ENCODE peak calls at places on chromosome 4, in eight cellular contexts. One of them, this sample, is unnamed.

GRCh38 chr4:77399831-77400230 is 205.8 kb upstream of the CXCL13 start:
- DNase-seq in GF-D8: no peak
- DNase-seq in mesothelial cell of epicardium: no peak
- DNase-seq in colonic mucosa: no peak
- DNase-seq in OCI-M1: no peak
- DNase-seq in T-helper 2 cell treated with Interferon-gamma antibody and Interleukin-4, amounts not matched to agents 5 μg/mL and 100 μg/mL, for 36 hours: no peak
- DNase-seq in stimulated activated CD8-positive, alpha-beta memory T cell treated with anti-CD3 and anti-CD28 coated beads, Interleukin-7, amount 100 ng/mL, for 1 hour: no peak
- DNase-seq in MCF 10A: no peak
- DNase-seq in this sample: no peak

GRCh38 chr4:127856485-127857447 is 23.9 kb upstream of the PLK4 start:
- DNase-seq in MCF 10A: peak; percentile 63
- DNase-seq in mesothelial cell of epicardium: no peak
- DNase-seq in OCI-M1: no peak
- DNase-seq in stimulated activated CD8-positive, alpha-beta memory T cell treated with anti-CD3 and anti-CD28 coated beads, Interleukin-7, amount 100 ng/mL, for 1 hour: no peak
- DNase-seq in GF-D8: no peak
- DNase-seq in colonic mucosa: no peak
- DNase-seq in T-helper 2 cell treated with Interferon-gamma antibody and Interleukin-4, amounts not matched to agents 5 μg/mL and 100 μg/mL, for 36 hours: no peak
- DNase-seq in this sample: peak; percentile 55

GRCh38 chr4:184355111-184355604 is 119.2 kb downstream of the IRF2 start:
- DNase-seq in MCF 10A: peak; percentile 78
- DNase-seq in stimulated activated CD8-positive, alpha-beta memory T cell treated with anti-CD3 and anti-CD28 coated beads, Interleukin-7, amount 100 ng/mL, for 1 hour: no peak
- DNase-seq in GF-D8: peak; percentile 96
- DNase-seq in OCI-M1: peak; percentile 95
- DNase-seq in mesothelial cell of epicardium: no peak
- DNase-seq in T-helper 2 cell treated with Interferon-gamma antibody and Interleukin-4, amounts not matched to agents 5 μg/mL and 100 μg/mL, for 36 hours: peak; percentile 28
- DNase-seq in colonic mucosa: peak; percentile 47
- DNase-seq in this sample: peak; percentile 54

GRCh38 chr4:16140520-16141249 is 56.9 kb upstream of the PROM1 start:
- DNase-seq in colonic mucosa: peak; percentile 89
- DNase-seq in T-helper 2 cell treated with Interferon-gamma antibody and Interleukin-4, amounts not matched to agents 5 μg/mL and 100 μg/mL, for 36 hours: no peak
- DNase-seq in OCI-M1: peak; percentile 10
- DNase-seq in mesothelial cell of epicardium: no peak
- DNase-seq in MCF 10A: peak; percentile 97
- DNase-seq in stimulated activated CD8-positive, alpha-beta memory T cell treated with anti-CD3 and anti-CD28 coated beads, Interleukin-7, amount 100 ng/mL, for 1 hour: no peak
- DNase-seq in GF-D8: no peak
- DNase-seq in this sample: peak; percentile 29

GRCh38 chr4:152220201-152220666 is 315.7 kb downstream of the FBXW7 start:
- DNase-seq in stimulated activated CD8-positive, alpha-beta memory T cell treated with anti-CD3 and anti-CD28 coated beads, Interleukin-7, amount 100 ng/mL, for 1 hour: no peak
- DNase-seq in T-helper 2 cell treated with Interferon-gamma antibody and Interleukin-4, amounts not matched to agents 5 μg/mL and 100 μg/mL, for 36 hours: peak; percentile 13
- DNase-seq in OCI-M1: no peak
- DNase-seq in mesothelial cell of epicardium: no peak
- DNase-seq in MCF 10A: peak; percentile 30
- DNase-seq in colonic mucosa: no peak
- DNase-seq in GF-D8: no peak
- DNase-seq in this sample: no peak

GRCh38 chr4:122783301-122784215 is 43.1 kb upstream of the FGF2 start:
- DNase-seq in mesothelial cell of epicardium: no peak
- DNase-seq in stimulated activated CD8-positive, alpha-beta memory T cell treated with anti-CD3 and anti-CD28 coated beads, Interleukin-7, amount 100 ng/mL, for 1 hour: no peak
- DNase-seq in colonic mucosa: no peak
- DNase-seq in GF-D8: no peak
- DNase-seq in MCF 10A: peak; percentile 77
- DNase-seq in T-helper 2 cell treated with Interferon-gamma antibody and Interleukin-4, amounts not matched to agents 5 μg/mL and 100 μg/mL, for 36 hours: no peak
- DNase-seq in OCI-M1: peak; percentile 53
- DNase-seq in this sample: peak; percentile 60

GRCh38 chr4:75736862-75737261 is 12.5 kb downstream of the USO1 start:
- DNase-seq in stimulated activated CD8-positive, alpha-beta memory T cell treated with anti-CD3 and anti-CD28 coated beads, Interleukin-7, amount 100 ng/mL, for 1 hour: no peak
- DNase-seq in OCI-M1: no peak
- DNase-seq in MCF 10A: no peak
- DNase-seq in GF-D8: no peak
- DNase-seq in T-helper 2 cell treated with Interferon-gamma antibody and Interleukin-4, amounts not matched to agents 5 μg/mL and 100 μg/mL, for 36 hours: no peak
- DNase-seq in mesothelial cell of epicardium: no peak
- DNase-seq in colonic mucosa: no peak
- DNase-seq in this sample: no peak

GRCh38 chr4:14864365-14864762 is 137.9 kb upstream of the CPEB2 start:
- DNase-seq in OCI-M1: peak; percentile 62
- DNase-seq in mesothelial cell of epicardium: no peak
- DNase-seq in MCF 10A: no peak
- DNase-seq in GF-D8: no peak
- DNase-seq in stimulated activated CD8-positive, alpha-beta memory T cell treated with anti-CD3 and anti-CD28 coated beads, Interleukin-7, amount 100 ng/mL, for 1 hour: no peak
- DNase-seq in colonic mucosa: no peak
- DNase-seq in T-helper 2 cell treated with Interferon-gamma antibody and Interleukin-4, amounts not matched to agents 5 μg/mL and 100 μg/mL, for 36 hours: no peak
- DNase-seq in this sample: no peak

GRCh38 chr4:20809796-20810195 is 109.5 kb downstream of the PACRGL start:
- DNase-seq in MCF 10A: peak; percentile 90
- DNase-seq in OCI-M1: no peak
- DNase-seq in colonic mucosa: no peak
- DNase-seq in mesothelial cell of epicardium: no peak
- DNase-seq in GF-D8: no peak
- DNase-seq in T-helper 2 cell treated with Interferon-gamma antibody and Interleukin-4, amounts not matched to agents 5 μg/mL and 100 μg/mL, for 36 hours: no peak
- DNase-seq in stimulated activated CD8-positive, alpha-beta memory T cell treated with anti-CD3 and anti-CD28 coated beads, Interleukin-7, amount 100 ng/mL, for 1 hour: no peak
- DNase-seq in this sample: no peak

GRCh38 chr4:140346136-140346535 is 27.3 kb upstream of the SCOC start:
- DNase-seq in stimulated activated CD8-positive, alpha-beta memory T cell treated with anti-CD3 and anti-CD28 coated beads, Interleukin-7, amount 100 ng/mL, for 1 hour: no peak
- DNase-seq in MCF 10A: no peak
- DNase-seq in colonic mucosa: no peak
- DNase-seq in OCI-M1: no peak
- DNase-seq in GF-D8: no peak
- DNase-seq in T-helper 2 cell treated with Interferon-gamma antibody and Interleukin-4, amounts not matched to agents 5 μg/mL and 100 μg/mL, for 36 hours: no peak
- DNase-seq in mesothelial cell of epicardium: no peak
- DNase-seq in this sample: no peak

GRCh38 chr4:179467890-179468289 is 2025.7 kb upstream of the AGA start:
- DNase-seq in MCF 10A: no peak
- DNase-seq in stimulated activated CD8-positive, alpha-beta memory T cell treated with anti-CD3 and anti-CD28 coated beads, Interleukin-7, amount 100 ng/mL, for 1 hour: no peak
- DNase-seq in OCI-M1: no peak
- DNase-seq in T-helper 2 cell treated with Interferon-gamma antibody and Interleukin-4, amounts not matched to agents 5 μg/mL and 100 μg/mL, for 36 hours: no peak
- DNase-seq in GF-D8: no peak
- DNase-seq in colonic mucosa: no peak
- DNase-seq in mesothelial cell of epicardium: no peak
- DNase-seq in this sample: no peak

GRCh38 chr4:6963139-6963611 is 53.5 kb downstream of the TBC1D14 start:
- DNase-seq in T-helper 2 cell treated with Interferon-gamma antibody and Interleukin-4, amounts not matched to agents 5 μg/mL and 100 μg/mL, for 36 hours: no peak
- DNase-seq in MCF 10A: no peak
- DNase-seq in colonic mucosa: no peak
- DNase-seq in OCI-M1: no peak
- DNase-seq in mesothelial cell of epicardium: no peak
- DNase-seq in GF-D8: no peak
- DNase-seq in stimulated activated CD8-positive, alpha-beta memory T cell treated with anti-CD3 and anti-CD28 coated beads, Interleukin-7, amount 100 ng/mL, for 1 hour: no peak
- DNase-seq in this sample: no peak

GRCh38 chr4:109571494-109571893 is 11.4 kb downstream of the MCUB start:
- DNase-seq in OCI-M1: no peak
- DNase-seq in T-helper 2 cell treated with Interferon-gamma antibody and Interleukin-4, amounts not matched to agents 5 μg/mL and 100 μg/mL, for 36 hours: no peak
- DNase-seq in GF-D8: no peak
- DNase-seq in MCF 10A: no peak
- DNase-seq in colonic mucosa: no peak
- DNase-seq in stimulated activated CD8-positive, alpha-beta memory T cell treated with anti-CD3 and anti-CD28 coated beads, Interleukin-7, amount 100 ng/mL, for 1 hour: no peak
- DNase-seq in mesothelial cell of epicardium: no peak
- DNase-seq in this sample: no peak

GRCh38 chr4:159235779-159236368 is 133.0 kb downstream of the RAPGEF2 start:
- DNase-seq in colonic mucosa: no peak
- DNase-seq in mesothelial cell of epicardium: no peak
- DNase-seq in stimulated activated CD8-positive, alpha-beta memory T cell treated with anti-CD3 and anti-CD28 coated beads, Interleukin-7, amount 100 ng/mL, for 1 hour: no peak
- DNase-seq in GF-D8: no peak
- DNase-seq in OCI-M1: no peak
- DNase-seq in T-helper 2 cell treated with Interferon-gamma antibody and Interleukin-4, amounts not matched to agents 5 μg/mL and 100 μg/mL, for 36 hours: no peak
- DNase-seq in MCF 10A: no peak
- DNase-seq in this sample: no peak

GRCh38 chr4:150358691-150359090 is 223.3 kb upstream of the MAB21L2 start:
- DNase-seq in mesothelial cell of epicardium: no peak
- DNase-seq in MCF 10A: no peak
- DNase-seq in colonic mucosa: no peak
- DNase-seq in OCI-M1: no peak
- DNase-seq in T-helper 2 cell treated with Interferon-gamma antibody and Interleukin-4, amounts not matched to agents 5 μg/mL and 100 μg/mL, for 36 hours: no peak
- DNase-seq in stimulated activated CD8-positive, alpha-beta memory T cell treated with anti-CD3 and anti-CD28 coated beads, Interleukin-7, amount 100 ng/mL, for 1 hour: no peak
- DNase-seq in GF-D8: no peak
- DNase-seq in this sample: no peak

GRCh38 chr4:7422098-7422897 is 12.4 kb downstream of the PSAPL1 start:
- DNase-seq in OCI-M1: no peak
- DNase-seq in colonic mucosa: no peak
- DNase-seq in mesothelial cell of epicardium: no peak
- DNase-seq in stimulated activated CD8-positive, alpha-beta memory T cell treated with anti-CD3 and anti-CD28 coated beads, Interleukin-7, amount 100 ng/mL, for 1 hour: no peak
- DNase-seq in MCF 10A: no peak
- DNase-seq in T-helper 2 cell treated with Interferon-gamma antibody and Interleukin-4, amounts not matched to agents 5 μg/mL and 100 μg/mL, for 36 hours: no peak
- DNase-seq in GF-D8: no peak
- DNase-seq in this sample: no peak

GRCh38 chr4:73662709-73663546 is 42.7 kb upstream of the RASSF6 start:
- DNase-seq in mesothelial cell of epicardium: no peak
- DNase-seq in colonic mucosa: no peak
- DNase-seq in GF-D8: peak; percentile 30
- DNase-seq in OCI-M1: peak; percentile 80
- DNase-seq in T-helper 2 cell treated with Interferon-gamma antibody and Interleukin-4, amounts not matched to agents 5 μg/mL and 100 μg/mL, for 36 hours: no peak
- DNase-seq in MCF 10A: peak; percentile 70
- DNase-seq in stimulated activated CD8-positive, alpha-beta memory T cell treated with anti-CD3 and anti-CD28 coated beads, Interleukin-7, amount 100 ng/mL, for 1 hour: no peak
- DNase-seq in this sample: no peak

GRCh38 chr4:8192748-8193738 is 6.0 kb upstream of the SH3TC1 start:
- DNase-seq in mesothelial cell of epicardium: no peak
- DNase-seq in stimulated activated CD8-positive, alpha-beta memory T cell treated with anti-CD3 and anti-CD28 coated beads, Interleukin-7, amount 100 ng/mL, for 1 hour: no peak
- DNase-seq in T-helper 2 cell treated with Interferon-gamma antibody and Interleukin-4, amounts not matched to agents 5 μg/mL and 100 μg/mL, for 36 hours: no peak
- DNase-seq in colonic mucosa: peak; percentile 82
- DNase-seq in GF-D8: peak; percentile 39
- DNase-seq in OCI-M1: peak; percentile 65
- DNase-seq in MCF 10A: peak; percentile 76
- DNase-seq in this sample: no peak

GRCh38 chr4:176641237-176641636 is 151.5 kb downstream of the VEGFC start:
- DNase-seq in OCI-M1: no peak
- DNase-seq in MCF 10A: no peak
- DNase-seq in mesothelial cell of epicardium: no peak
- DNase-seq in GF-D8: no peak
- DNase-seq in colonic mucosa: no peak
- DNase-seq in T-helper 2 cell treated with Interferon-gamma antibody and Interleukin-4, amounts not matched to agents 5 μg/mL and 100 μg/mL, for 36 hours: no peak
- DNase-seq in stimulated activated CD8-positive, alpha-beta memory T cell treated with anti-CD3 and anti-CD28 coated beads, Interleukin-7, amount 100 ng/mL, for 1 hour: no peak
- DNase-seq in this sample: no peak

GRCh38 chr4:112178731-112179130 is 33.5 kb downstream of the FAM241A start:
- DNase-seq in colonic mucosa: no peak
- DNase-seq in GF-D8: no peak
- DNase-seq in stimulated activated CD8-positive, alpha-beta memory T cell treated with anti-CD3 and anti-CD28 coated beads, Interleukin-7, amount 100 ng/mL, for 1 hour: no peak
- DNase-seq in T-helper 2 cell treated with Interferon-gamma antibody and Interleukin-4, amounts not matched to agents 5 μg/mL and 100 μg/mL, for 36 hours: no peak
- DNase-seq in mesothelial cell of epicardium: no peak
- DNase-seq in MCF 10A: no peak
- DNase-seq in OCI-M1: no peak
- DNase-seq in this sample: no peak

GRCh38 chr4:170259631-170260153 is 169.9 kb upstream of the AADAT start:
- DNase-seq in stimulated activated CD8-positive, alpha-beta memory T cell treated with anti-CD3 and anti-CD28 coated beads, Interleukin-7, amount 100 ng/mL, for 1 hour: no peak
- DNase-seq in OCI-M1: peak; percentile 97
- DNase-seq in mesothelial cell of epicardium: peak; percentile 78
- DNase-seq in MCF 10A: peak; percentile 98
- DNase-seq in colonic mucosa: peak; percentile 87
- DNase-seq in T-helper 2 cell treated with Interferon-gamma antibody and Interleukin-4, amounts not matched to agents 5 μg/mL and 100 μg/mL, for 36 hours: peak; percentile 49
- DNase-seq in GF-D8: peak; percentile 70
- DNase-seq in this sample: peak; percentile 6